ENCODE peak calls at places on chromosomes 4 and X, in nine cellular contexts. One of them, this sample, is unnamed.

GRCh38 chrX:69153060-69153730 is 12.1 kb downstream of the PJA1 start:
- DNase-seq in neuronal stem cell: peak
- DNase-seq in GM23338: peak
- DNase-seq in HCT116: no peak
- DNase-seq in mesenchymal stem cell: peak
- DNase-seq in IMR-90: peak
- DNase-seq in H1: no peak
- DNase-seq in MM.1S: no peak
- DNase-seq in H9: peak
- DNase-seq in this sample: no peak

GRCh38 chr4:84952004-84952403 is 14.5 kb downstream of the WDFY3 start:
- DNase-seq in neuronal stem cell: no peak
- DNase-seq in GM23338: no peak
- DNase-seq in HCT116: peak
- DNase-seq in mesenchymal stem cell: peak
- DNase-seq in IMR-90: peak
- DNase-seq in H1: no peak
- DNase-seq in MM.1S: no peak
- DNase-seq in H9: no peak
- DNase-seq in this sample: peak

GRCh38 chr4:54571762-54572542 is 85.8 kb upstream of the KIT start:
- DNase-seq in neuronal stem cell: no peak
- DNase-seq in GM23338: peak
- DNase-seq in HCT116: no peak
- DNase-seq in mesenchymal stem cell: no peak
- DNase-seq in IMR-90: no peak
- DNase-seq in H1: no peak
- DNase-seq in MM.1S: no peak
- DNase-seq in H9: no peak
- DNase-seq in this sample: no peak

GRCh38 chr4:68732653-68733466 is 62.4 kb upstream of the UGT2B15 start:
- DNase-seq in neuronal stem cell: peak
- DNase-seq in GM23338: no peak
- DNase-seq in HCT116: no peak
- DNase-seq in mesenchymal stem cell: no peak
- DNase-seq in IMR-90: no peak
- DNase-seq in H1: no peak
- DNase-seq in MM.1S: no peak
- DNase-seq in H9: no peak
- DNase-seq in this sample: no peak

GRCh38 chr4:77734928-77735327 is 84.2 kb downstream of the CNOT6L start:
- DNase-seq in neuronal stem cell: no peak
- DNase-seq in GM23338: peak
- DNase-seq in HCT116: no peak
- DNase-seq in mesenchymal stem cell: peak
- DNase-seq in IMR-90: peak
- DNase-seq in H1: no peak
- DNase-seq in MM.1S: peak
- DNase-seq in H9: no peak
- DNase-seq in this sample: peak

GRCh38 chrX:103849558-103849957 is 17.5 kb upstream of the RAB9B start:
- DNase-seq in neuronal stem cell: no peak
- DNase-seq in GM23338: no peak
- DNase-seq in HCT116: no peak
- DNase-seq in mesenchymal stem cell: no peak
- DNase-seq in IMR-90: no peak
- DNase-seq in H1: no peak
- DNase-seq in MM.1S: no peak
- DNase-seq in H9: no peak
- DNase-seq in this sample: no peak

GRCh38 chrX:41561045-41561444 is 113.9 kb downstream of the NYX start:
- DNase-seq in neuronal stem cell: no peak
- DNase-seq in GM23338: no peak
- DNase-seq in HCT116: no peak
- DNase-seq in mesenchymal stem cell: peak
- DNase-seq in IMR-90: peak
- DNase-seq in H1: no peak
- DNase-seq in MM.1S: peak
- DNase-seq in H9: no peak
- DNase-seq in this sample: peak

GRCh38 chr4:102735578-102735977 is 25.2 kb downstream of the MANBA start:
- DNase-seq in neuronal stem cell: no peak
- DNase-seq in GM23338: no peak
- DNase-seq in HCT116: no peak
- DNase-seq in mesenchymal stem cell: peak
- DNase-seq in IMR-90: no peak
- DNase-seq in H1: no peak
- DNase-seq in MM.1S: no peak
- DNase-seq in H9: no peak
- DNase-seq in this sample: no peak

GRCh38 chr4:2797545-2798305 is 4.8 kb downstream of the SH3BP2 start:
- DNase-seq in neuronal stem cell: no peak
- DNase-seq in GM23338: no peak
- DNase-seq in HCT116: no peak
- DNase-seq in mesenchymal stem cell: no peak
- DNase-seq in IMR-90: no peak
- DNase-seq in H1: no peak
- DNase-seq in MM.1S: no peak
- DNase-seq in H9: no peak
- DNase-seq in this sample: no peak

GRCh38 chrX:25175171-25175570 is 159.4 kb upstream of the ARX start:
- DNase-seq in neuronal stem cell: no peak
- DNase-seq in GM23338: no peak
- DNase-seq in HCT116: no peak
- DNase-seq in mesenchymal stem cell: no peak
- DNase-seq in IMR-90: no peak
- DNase-seq in H1: no peak
- DNase-seq in MM.1S: no peak
- DNase-seq in H9: no peak
- DNase-seq in this sample: no peak

GRCh38 chr4:122632396-122633143 is 11.7 kb upstream of the IL21 start:
- DNase-seq in neuronal stem cell: no peak
- DNase-seq in GM23338: no peak
- DNase-seq in HCT116: no peak
- DNase-seq in mesenchymal stem cell: no peak
- DNase-seq in IMR-90: peak
- DNase-seq in H1: no peak
- DNase-seq in MM.1S: no peak
- DNase-seq in H9: no peak
- DNase-seq in this sample: peak

GRCh38 chrX:110420771-110421498 is 62.3 kb downstream of the RTL9 start:
- DNase-seq in neuronal stem cell: no peak
- DNase-seq in GM23338: no peak
- DNase-seq in HCT116: no peak
- DNase-seq in mesenchymal stem cell: no peak
- DNase-seq in IMR-90: peak
- DNase-seq in H1: no peak
- DNase-seq in MM.1S: peak
- DNase-seq in H9: no peak
- DNase-seq in this sample: no peak

GRCh38 chrX:29662759-29663503 is 552.4 kb upstream of the MAGEB2 start:
- DNase-seq in neuronal stem cell: no peak
- DNase-seq in GM23338: no peak
- DNase-seq in HCT116: no peak
- DNase-seq in mesenchymal stem cell: peak
- DNase-seq in IMR-90: peak
- DNase-seq in H1: no peak
- DNase-seq in MM.1S: no peak
- DNase-seq in H9: no peak
- DNase-seq in this sample: peak

GRCh38 chr4:87872043-87872442 is 39.3 kb downstream of the MEPE start:
- DNase-seq in neuronal stem cell: no peak
- DNase-seq in GM23338: no peak
- DNase-seq in HCT116: no peak
- DNase-seq in mesenchymal stem cell: no peak
- DNase-seq in IMR-90: no peak
- DNase-seq in H1: no peak
- DNase-seq in MM.1S: no peak
- DNase-seq in H9: no peak
- DNase-seq in this sample: no peak

GRCh38 chrX:3415011-3415410 is 68.6 kb upstream of the MXRA5 start:
- DNase-seq in neuronal stem cell: no peak
- DNase-seq in GM23338: no peak
- DNase-seq in HCT116: no peak
- DNase-seq in mesenchymal stem cell: no peak
- DNase-seq in IMR-90: no peak
- DNase-seq in H1: no peak
- DNase-seq in MM.1S: no peak
- DNase-seq in H9: no peak
- DNase-seq in this sample: no peak

GRCh38 chr4:183635333-183635732 is 23.7 kb downstream of the RWDD4 start:
- DNase-seq in neuronal stem cell: no peak
- DNase-seq in GM23338: peak
- DNase-seq in HCT116: no peak
- DNase-seq in mesenchymal stem cell: no peak
- DNase-seq in IMR-90: no peak
- DNase-seq in H1: no peak
- DNase-seq in MM.1S: no peak
- DNase-seq in H9: peak
- DNase-seq in this sample: peak
- H3K4me2 ChIP-seq in neuronal stem cell: no peak
- H3K4me2 ChIP-seq in GM23338: peak
- H3K4me2 ChIP-seq in HCT116: no peak
- H3K4me2 ChIP-seq in mesenchymal stem cell: no peak
- H3K4me2 ChIP-seq in IMR-90: no peak
- H3K4me2 ChIP-seq in H1: no peak
- H3K4me2 ChIP-seq in MM.1S: no peak
- H3K4me2 ChIP-seq in H9: no peak
- H3K4me2 ChIP-seq in this sample: no peak

DNA sequence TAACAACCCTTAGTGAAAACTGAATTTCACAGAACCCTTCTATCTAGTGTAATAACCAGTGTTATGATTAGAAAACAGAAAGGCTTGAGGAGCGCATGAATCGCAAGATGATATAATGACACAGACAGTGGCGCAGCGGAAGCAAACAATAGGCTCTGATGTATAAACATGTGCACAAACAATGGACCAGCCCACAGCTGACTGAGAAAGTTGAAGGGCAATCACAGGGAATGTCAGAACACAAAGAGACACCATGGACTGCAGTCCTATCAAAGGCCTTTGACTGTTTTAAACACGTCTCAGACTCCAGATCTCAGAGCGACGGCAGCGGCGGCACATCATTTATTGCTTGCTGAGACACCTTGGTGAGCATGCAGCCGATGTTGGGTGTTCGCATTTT is 81.7 kb downstream of the NSUN7 start:
- DNase-seq in neuronal stem cell: no peak
- DNase-seq in GM23338: no peak
- DNase-seq in HCT116: no peak
- DNase-seq in mesenchymal stem cell: no peak
- DNase-seq in IMR-90: no peak
- DNase-seq in H1: no peak
- DNase-seq in MM.1S: no peak
- DNase-seq in H9: no peak
- DNase-seq in this sample: no peak
- H3K27ac ChIP-seq in neuronal stem cell: no peak
- H3K27ac ChIP-seq in GM23338: no peak
- H3K27ac ChIP-seq in HCT116: no peak
- H3K27ac ChIP-seq in mesenchymal stem cell: no peak
- H3K27ac ChIP-seq in IMR-90: no peak
- H3K27ac ChIP-seq in H1: no peak
- H3K27ac ChIP-seq in MM.1S: no peak
- H3K27ac ChIP-seq in H9: no peak
- H3K27ac ChIP-seq in this sample: no peak

GRCh38 chr4:184548321-184548650 is 73.9 kb upstream of the IRF2 start:
- DNase-seq in neuronal stem cell: no peak
- DNase-seq in GM23338: peak
- DNase-seq in HCT116: no peak
- DNase-seq in mesenchymal stem cell: no peak
- DNase-seq in IMR-90: no peak
- DNase-seq in H1: no peak
- DNase-seq in MM.1S: no peak
- DNase-seq in H9: no peak
- DNase-seq in this sample: no peak
- H3K4me2 ChIP-seq in neuronal stem cell: no peak
- H3K4me2 ChIP-seq in GM23338: peak
- H3K4me2 ChIP-seq in HCT116: no peak
- H3K4me2 ChIP-seq in mesenchymal stem cell: no peak
- H3K4me2 ChIP-seq in IMR-90: no peak
- H3K4me2 ChIP-seq in H1: peak
- H3K4me2 ChIP-seq in MM.1S: no peak
- H3K4me2 ChIP-seq in H9: peak
- H3K4me2 ChIP-seq in this sample: no peak

DNA sequence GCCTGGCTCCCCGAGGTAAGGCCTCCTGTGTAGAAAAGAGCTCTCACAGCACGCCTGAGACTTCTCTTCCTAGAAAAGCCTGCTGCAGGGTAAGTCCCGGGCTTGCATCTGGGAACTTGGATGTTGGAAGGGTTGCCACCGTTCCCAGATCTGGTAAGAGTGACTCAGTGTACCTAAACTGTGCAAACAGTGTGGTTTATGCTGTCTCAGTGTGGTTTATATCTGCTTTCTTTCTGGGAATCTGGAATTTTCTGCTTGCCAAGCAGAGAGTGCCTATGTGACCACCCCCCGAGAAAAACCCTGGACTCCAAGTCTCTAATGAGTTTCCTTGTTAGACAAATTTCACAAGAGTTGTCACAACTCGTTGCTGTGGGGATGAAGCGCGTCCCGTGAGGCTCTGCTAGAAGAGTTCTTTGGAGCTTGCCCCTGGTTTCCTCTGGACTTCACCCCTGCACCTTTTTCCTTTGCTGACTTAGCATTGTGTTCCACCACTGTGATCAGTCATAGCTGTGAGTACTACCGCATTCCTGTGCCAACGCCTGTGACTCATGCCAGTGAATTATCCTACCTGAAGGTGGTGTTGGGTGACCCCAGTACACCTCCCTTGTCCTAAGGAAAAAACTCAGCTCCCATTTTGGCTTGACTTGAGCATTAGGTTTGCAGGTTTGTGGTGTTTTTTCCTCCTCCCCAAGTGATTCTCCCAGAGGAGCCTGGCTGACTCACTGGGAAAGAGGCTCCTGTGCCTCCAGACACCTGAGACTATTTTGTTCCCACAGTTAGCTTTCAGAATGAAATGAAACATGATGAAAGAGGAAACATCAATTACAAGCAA is 14.5 kb downstream of the SLC2A9 start:
- DNase-seq in neuronal stem cell: no peak
- DNase-seq in GM23338: no peak
- DNase-seq in HCT116: peak
- DNase-seq in mesenchymal stem cell: no peak
- DNase-seq in IMR-90: no peak
- DNase-seq in H1: no peak
- DNase-seq in MM.1S: no peak
- DNase-seq in H9: no peak
- DNase-seq in this sample: peak
- H3K27ac ChIP-seq in neuronal stem cell: no peak
- H3K27ac ChIP-seq in GM23338: no peak
- H3K27ac ChIP-seq in HCT116: peak
- H3K27ac ChIP-seq in mesenchymal stem cell: no peak
- H3K27ac ChIP-seq in IMR-90: no peak
- H3K27ac ChIP-seq in H1: no peak
- H3K27ac ChIP-seq in MM.1S: peak
- H3K27ac ChIP-seq in H9: no peak
- H3K27ac ChIP-seq in this sample: no peak

GRCh38 chr4:172962564-172963353 is 205.9 kb upstream of the GALNT7 start:
- DNase-seq in neuronal stem cell: no peak
- DNase-seq in GM23338: no peak
- DNase-seq in HCT116: no peak
- DNase-seq in mesenchymal stem cell: peak
- DNase-seq in IMR-90: peak
- DNase-seq in H1: no peak
- DNase-seq in MM.1S: no peak
- DNase-seq in H9: no peak
- DNase-seq in this sample: peak
- H3K4me2 ChIP-seq in neuronal stem cell: no peak
- H3K4me2 ChIP-seq in GM23338: no peak
- H3K4me2 ChIP-seq in HCT116: no peak
- H3K4me2 ChIP-seq in mesenchymal stem cell: no peak
- H3K4me2 ChIP-seq in IMR-90: peak
- H3K4me2 ChIP-seq in H1: no peak
- H3K4me2 ChIP-seq in MM.1S: no peak
- H3K4me2 ChIP-seq in H9: no peak
- H3K4me2 ChIP-seq in this sample: no peak

GRCh38 chr4:112859456-112860184 is 189.8 kb upstream of the ANK2 start:
- DNase-seq in neuronal stem cell: no peak
- DNase-seq in GM23338: no peak
- DNase-seq in HCT116: no peak
- DNase-seq in mesenchymal stem cell: no peak
- DNase-seq in IMR-90: no peak
- DNase-seq in H1: no peak
- DNase-seq in MM.1S: no peak
- DNase-seq in H9: no peak
- DNase-seq in this sample: no peak
- H3K27ac ChIP-seq in neuronal stem cell: peak
- H3K27ac ChIP-seq in GM23338: peak
- H3K27ac ChIP-seq in HCT116: no peak
- H3K27ac ChIP-seq in mesenchymal stem cell: no peak
- H3K27ac ChIP-seq in IMR-90: no peak
- H3K27ac ChIP-seq in H1: no peak
- H3K27ac ChIP-seq in MM.1S: no peak
- H3K27ac ChIP-seq in H9: no peak
- H3K27ac ChIP-seq in this sample: no peak

This sample was measured in fibroblast of lung.